ENCODE peak calls at places on chromosomes 6 and 20, in eight cellular contexts. H is lung, E is LNCaP clone FGC, K is GM13976, T is brain microvascular endothelial cell, Q is HFFc6, Z is breast epithelium, D is cardiac fibroblast. P is an unnamed sample.

GRCh38 chr20:1137236-1137635 is 18.8 kb downstream of the PSMF1 start:
- DNase-seq in D (no peak), Q (no peak), T (no peak), Z (no peak), H (no peak), K (no peak), E (no peak), P (no peak)

GRCh38 chr6:28866342-28867077 is 57.3 kb downstream of the TRIM27 start:
- DNase-seq in Z (peak), Q (peak), H (peak), T (peak), K (peak), E (no peak), D (peak), P (no peak)

GRCh38 chr6:53611342-53611741 is 54.2 kb downstream of the KLHL31 start:
- DNase-seq in E (no peak), H (peak), K (no peak), Z (no peak), D (peak), T (no peak), Q (no peak), P (no peak)

GRCh38 chr6:32086661-32087573 is 22.2 kb downstream of the TNXB start:
- DNase-seq in D (peak), Q (peak), H (no peak), T (peak), E (no peak), K (peak), Z (no peak), P (no peak)

GRCh38 chr6:131636880-131637792 is at the start of gene ENPP3:
- DNase-seq in H (no peak), D (peak), E (no peak), K (no peak), Z (no peak), T (no peak), Q (no peak), P (no peak)

GRCh38 chr6:79111549-79111948 is 33.5 kb upstream of the PHIP start:
- DNase-seq in D (no peak), T (no peak), H (no peak), Q (no peak), E (no peak), K (no peak), Z (no peak), P (no peak)

GRCh38 chr20:62557999-62558408 is 82.2 kb upstream of the GATA5 start:
- DNase-seq in K (no peak), D (no peak), T (no peak), H (no peak), E (no peak), Q (no peak), Z (no peak), P (no peak)

GRCh38 chr6:128124713-128125112 is 223.9 kb upstream of the THEMIS start:
- DNase-seq in H (no peak), Q (peak), Z (no peak), D (peak), T (peak), E (no peak), K (no peak), P (no peak)

GRCh38 chr20:1671891-1672669 is 14.5 kb upstream of the SIRPG start:
- DNase-seq in Z (no peak), Q (no peak), E (no peak), H (no peak), T (no peak), K (no peak), D (no peak), P (no peak)

GRCh38 chr6:34487536-34487935 is 21.7 kb downstream of the PACSIN1 start:
- DNase-seq in E (no peak), T (no peak), H (no peak), D (no peak), Q (no peak), Z (no peak), K (no peak), P (no peak)

GRCh38 chr6:7311920-7312615 is 931 bp downstream of the SSR1 start:
- DNase-seq in H (no peak), T (peak), Q (peak), D (peak), K (no peak), E (no peak), Z (no peak), P (no peak)

GRCh38 chr6:124132256-124132655 is 328.6 kb downstream of the NKAIN2 start:
- DNase-seq in T (no peak), K (no peak), H (no peak), Z (no peak), D (no peak), Q (no peak), E (no peak), P (no peak)

GRCh38 chr6:109082178-109082577 is 12.5 kb downstream of the SESN1 start:
- DNase-seq in K (no peak), T (no peak), E (no peak), D (peak), Q (peak), Z (no peak), H (no peak), P (no peak)

GRCh38 chr6:132067286-132067685 is 116.1 kb upstream of the CCN2 start:
- DNase-seq in K (no peak), Q (peak), E (no peak), D (no peak), H (no peak), T (no peak), Z (no peak), P (no peak)

GRCh38 chr20:39897781-39898466 is 791.1 kb downstream of the MAFB start:
- DNase-seq in Z (no peak), K (no peak), Q (no peak), E (no peak), H (no peak), T (no peak), D (peak), P (no peak)

GRCh38 chr20:20267685-20268429 is 100.0 kb upstream of the INSM1 start:
- DNase-seq in E (no peak), Q (no peak), T (no peak), D (no peak), Z (no peak), H (no peak), K (no peak), P (no peak)

GRCh38 chr6:156508923-156509322 is 268.3 kb upstream of the ARID1B start:
- DNase-seq in E (no peak), T (no peak), D (no peak), K (no peak), H (no peak), Q (no peak), Z (no peak), P (no peak)

GRCh38 chr6:149027484-149027883 is 280.7 kb downstream of the UST start:
- DNase-seq in Z (no peak), K (no peak), D (no peak), T (no peak), E (no peak), H (no peak), Q (no peak), P (no peak)

GRCh38 chr6:52718535-52718934 is 44.7 kb downstream of the GSTA2 start:
- DNase-seq in K (no peak), D (peak), H (no peak), T (no peak), E (no peak), Z (no peak), Q (peak), P (no peak)

GRCh38 chr6:684831-685636 is 7.9 kb downstream of the EXOC2 start:
- DNase-seq in T (peak), H (no peak), K (peak), E (no peak), Q (peak), D (peak), Z (no peak), P (no peak)

GRCh38 chr20:53800883-53801604 is 207.4 kb upstream of the ZNF217 start:
- DNase-seq in Q (no peak), E (no peak), K (no peak), T (no peak), D (no peak), H (no peak), Z (no peak), P (no peak)

GRCh38 chr6:138509371-138509770 is 10.1 kb upstream of the NHSL1 start:
- DNase-seq in H (no peak), Q (peak), Z (no peak), D (peak), T (peak), E (peak), K (peak), P (no peak)

GRCh38 chr6:158801655-158802294 is 17.4 kb downstream of the EZR start:
- DNase-seq in T (no peak), Z (no peak), D (no peak), Q (no peak), H (no peak), K (no peak), E (no peak), P (no peak)

GRCh38 chr6:123640567-123641187 is 3.9 kb upstream of the TRDN start:
- DNase-seq in T (no peak), E (no peak), Z (no peak), H (no peak), D (no peak), K (no peak), Q (no peak), P (no peak)

GRCh38 chr6:3876131-3876530 is 27.0 kb downstream of the FAM50B start:
- DNase-seq in H (no peak), Q (no peak), T (no peak), Z (no peak), K (no peak), D (peak), E (no peak), P (no peak)

GRCh38 chr6:28953039-28953872 is 29.5 kb upstream of the TRIM27 start:
- DNase-seq in Z (no peak), E (no peak), K (peak), D (peak), T (peak), Q (peak), H (peak), P (no peak)

GRCh38 chr20:1861347-1861987 is 33.7 kb upstream of the SIRPA start:
- DNase-seq in E (no peak), Q (no peak), H (no peak), K (no peak), D (peak), T (peak), Z (no peak), P (no peak)

GRCh38 chr6:108966855-108967755 is 118.9 kb downstream of the ARMC2 start:
- DNase-seq in H (peak), D (peak), E (no peak), Q (peak), T (peak), Z (no peak), K (no peak), P (no peak)

GRCh38 chr6:100948381-100949133 is 67.4 kb upstream of the ASCC3 start:
- DNase-seq in T (peak), K (no peak), H (no peak), Q (peak), Z (no peak), D (peak), E (no peak), P (no peak)

GRCh38 chr20:17844549-17845298 is 123.9 kb downstream of the SNX5 start:
- DNase-seq in E (no peak), T (no peak), H (no peak), D (no peak), Z (no peak), K (no peak), Q (no peak), P (no peak)

GRCh38 chr6:100116409-100117194 is 122.6 kb upstream of the MCHR2 start:
- DNase-seq in T (peak), E (peak), H (no peak), Q (peak), K (peak), Z (no peak), D (peak), P (no peak)

GRCh38 chr6:88031550-88031949 is 16.1 kb upstream of the SPACA1 start:
- DNase-seq in Z (no peak), K (no peak), H (no peak), E (no peak), D (no peak), Q (no peak), T (no peak), P (no peak)

GRCh38 chr20:1569417-1569861 is 11.9 kb upstream of the SIRPD start:
- DNase-seq in T (peak), Q (peak), H (no peak), K (no peak), Z (no peak), E (peak), D (peak), P (no peak)

GRCh38 chr6:80641591-80641990 is 535.1 kb downstream of the BCKDHB start:
- DNase-seq in Q (peak), E (no peak), D (peak), K (no peak), Z (no peak), T (peak), H (no peak), P (no peak)

DNA sequence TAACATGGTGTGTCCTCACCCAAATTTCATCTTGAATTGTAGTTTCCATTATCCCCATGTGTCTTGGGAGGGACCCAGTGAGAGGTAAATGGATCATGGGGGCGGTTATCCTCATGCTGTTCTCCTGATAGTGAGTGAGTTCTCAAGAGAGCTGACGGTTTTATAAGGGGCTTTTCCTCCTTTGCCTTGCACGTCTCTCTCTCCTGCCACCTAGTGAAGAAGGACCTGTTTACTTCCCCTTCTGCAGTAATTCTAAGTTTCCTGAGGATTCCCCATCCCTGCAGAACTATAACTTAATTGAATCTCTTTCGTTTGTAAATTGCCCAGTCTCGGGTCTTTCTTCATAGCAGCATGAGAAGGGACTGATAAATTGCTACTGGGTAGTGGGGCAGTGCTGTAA is 789.3 kb downstream of the FRK start:
- DNase-seq in E (no peak), Z (no peak), T (no peak), H (no peak), D (no peak), Q (no peak), K (no peak), P (no peak)
- TF ChIP-seq CTCF in E (peak), Z (no peak), T (no peak), H (no peak), D (no peak), Q (no peak), K (no peak), P (no peak)

GRCh38 chr6:2765896-2766766 is 938 bp downstream of the WRNIP1 start:
- DNase-seq in H (peak), E (no peak), T (no peak), Z (no peak), Q (peak), K (peak), D (peak), P (no peak)
- TF ChIP-seq CTCF in H (no peak), E (no peak), T (no peak), Z (no peak), Q (no peak), K (no peak), D (no peak), P (no peak)

GRCh38 chr20:59598625-59599310 is 5.6 kb upstream of the PHACTR3 start:
- DNase-seq in Q (no peak), D (peak), E (no peak), H (no peak), T (no peak), Z (no peak), K (peak), P (no peak)
- TF ChIP-seq CTCF in Q (peak), D (peak), E (peak), H (peak), T (peak), Z (peak), K (peak), P (no peak)

DNA sequence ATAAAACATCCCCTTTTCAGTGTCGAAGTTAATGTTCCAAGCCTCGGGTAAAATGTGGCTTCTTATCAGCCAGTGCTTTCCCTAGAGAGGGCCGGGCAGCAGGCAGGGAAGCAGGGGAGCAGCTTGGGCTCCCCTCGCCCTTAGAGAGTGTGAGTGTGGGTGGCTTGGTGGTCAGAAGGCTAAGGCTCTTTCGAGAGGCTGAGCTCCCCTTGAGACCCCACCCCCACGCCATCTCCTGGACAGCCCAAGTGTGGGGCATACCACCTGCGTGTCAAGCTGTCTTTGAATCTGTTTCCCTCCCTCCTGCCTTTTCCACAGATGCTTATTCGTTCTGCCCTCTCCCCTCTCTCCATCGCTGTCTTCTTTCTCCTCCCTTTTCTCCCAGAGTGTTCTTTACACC is 95.1 kb upstream of the FOXP4 start:
- DNase-seq in Z (no peak), Q (no peak), E (no peak), H (no peak), D (no peak), T (no peak), K (peak), P (no peak)
- TF ChIP-seq CTCF in Z (no peak), Q (no peak), E (peak), H (no peak), D (peak), T (peak), K (no peak), P (no peak)

DNA sequence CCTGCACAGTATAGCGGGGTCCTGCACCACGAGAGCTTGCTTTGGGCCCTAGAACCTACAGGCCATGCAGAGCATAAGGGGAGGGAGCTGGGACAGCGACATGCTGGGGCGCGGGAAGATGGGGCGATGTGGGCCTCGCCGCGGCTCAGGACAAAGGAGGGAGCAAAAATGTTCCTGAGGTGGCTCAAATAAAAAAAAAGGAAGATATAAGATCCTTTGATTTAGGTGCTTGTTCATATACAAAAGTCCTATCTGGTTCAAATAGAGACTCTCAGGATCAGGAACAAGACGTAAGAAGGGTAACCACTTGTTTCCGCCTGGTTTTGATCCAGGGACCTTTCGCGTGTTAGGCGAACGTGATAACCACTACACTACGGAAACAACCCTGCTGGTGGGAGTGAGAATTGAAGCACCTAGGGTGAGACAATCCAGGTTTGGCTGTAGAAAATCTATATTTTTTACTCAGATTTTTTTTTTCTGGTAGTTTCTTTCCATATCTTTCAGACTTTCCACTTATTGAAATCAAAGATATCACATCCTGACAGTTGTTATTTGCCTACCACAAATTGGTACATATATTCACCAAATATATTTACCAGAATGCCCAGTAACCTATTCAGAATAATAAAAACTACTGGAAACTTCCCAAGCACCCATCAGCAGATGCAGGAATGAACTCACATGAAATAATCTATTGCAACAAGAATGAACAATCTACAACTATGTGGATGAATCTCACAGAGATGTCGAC is 177.9 kb upstream of the ZNF184 start:
- DNase-seq in D (peak), K (peak), Z (no peak), Q (peak), H (no peak), T (peak), E (no peak), P (no peak)
- TF ChIP-seq CTCF in D (peak), K (no peak), Z (no peak), Q (peak), H (no peak), T (peak), E (peak), P (no peak)

GRCh38 chr20:51046021-51046985 is 23.4 kb upstream of the KCNG1 start:
- DNase-seq in Q (no peak), H (no peak), E (no peak), K (no peak), Z (peak), T (no peak), D (no peak), P (no peak)
- TF ChIP-seq CTCF in Q (no peak), H (no peak), E (no peak), K (no peak), Z (no peak), T (no peak), D (no peak), P (no peak)